ENCODE peak calls at places on chromosomes 13 and 19, in seven cellular contexts. Y, I, O, S, Q, B and U are unnamed samples. For H3K9me3, the result is how much of the 10 kb centered on the place peaks cover.

GRCh38 chr13:21435710-21436151 is 23.4 kb downstream of the ZDHHC20 start:
- DNase-seq in Y (peak), I (peak), O (peak), S (peak), Q (peak), B (peak), U (peak)

GRCh38 chr13:98548230-98548629 is 28.7 kb downstream of the STK24 start:
- DNase-seq in Y (no peak), I (no peak), O (no peak), S (no peak), Q (no peak), B (no peak), U (no peak)

GRCh38 chr13:69857188-69857821 is 250.3 kb upstream of the ATXN8OS start:
- DNase-seq in Y (no peak), I (peak), O (no peak), S (no peak), Q (no peak), B (no peak), U (no peak)

GRCh38 chr19:23904406-23904805 is 10.3 kb upstream of the ZNF726 start:
- DNase-seq in Y (no peak), I (no peak), O (no peak), S (no peak), Q (no peak), B (no peak), U (no peak)

GRCh38 chr19:41352609-41353465 is 885 bp downstream of the TGFB1 start:
- DNase-seq in Y (peak), I (no peak), O (peak), S (peak), Q (peak), B (peak), U (peak)

GRCh38 chr19:41569481-41570150 is 6.3 kb upstream of the CEACAM21 start:
- DNase-seq in Y (peak), I (no peak), O (no peak), S (no peak), Q (no peak), B (no peak), U (no peak)

GRCh38 chr13:111521030-111521429 is 200.6 kb downstream of the TEX29 start:
- DNase-seq in Y (no peak), I (no peak), O (peak), S (no peak), Q (no peak), B (no peak), U (no peak)

GRCh38 chr19:512548-513365 is 5.5 kb downstream of the TPGS1 start:
- DNase-seq in Y (no peak), I (no peak), O (peak), S (peak), Q (no peak), B (no peak), U (no peak)

GRCh38 chr13:30870049-30870884 is 35.8 kb upstream of the MEDAG start:
- DNase-seq in Y (peak), I (peak), O (no peak), S (peak), Q (peak), B (peak), U (peak)

GRCh38 chr13:37429976-37430375 is 168.6 kb downstream of the POSTN start:
- DNase-seq in Y (no peak), I (no peak), O (no peak), S (no peak), Q (no peak), B (no peak), U (no peak)

GRCh38 chr13:47175172-47175806 is 278.4 kb upstream of the HTR2A start:
- DNase-seq in Y (no peak), I (no peak), O (no peak), S (no peak), Q (no peak), B (no peak), U (no peak)

GRCh38 chr19:32691291-32691951 is at the start of gene NUDT19:
- DNase-seq in Y (peak), I (peak), O (peak), S (peak), Q (peak), B (peak), U (peak)

GRCh38 chr19:6854758-6855157 is 32.6 kb upstream of the ADGRE1 start:
- DNase-seq in Y (no peak), I (no peak), O (no peak), S (no peak), Q (no peak), B (no peak), U (no peak)

GRCh38 chr13:102309110-102309509 is 92.7 kb downstream of the FGF14 start:
- DNase-seq in Y (no peak), I (no peak), O (peak), S (no peak), Q (no peak), B (no peak), U (no peak)

GRCh38 chr13:45821861-45822260 is 29.7 kb downstream of the SIAH3 start:
- DNase-seq in Y (no peak), I (no peak), O (no peak), S (no peak), Q (no peak), B (no peak), U (no peak)

GRCh38 chr19:10442698-10443097 is 22.4 kb downstream of the PDE4A start:
- DNase-seq in Y (no peak), I (no peak), O (no peak), S (no peak), Q (no peak), B (no peak), U (no peak)

GRCh38 chr13:21116141-21116540 is 54.8 kb upstream of the LATS2 start:
- DNase-seq in Y (no peak), I (no peak), O (no peak), S (no peak), Q (no peak), B (no peak), U (no peak)

GRCh38 chr19:2015611-2015950 is at the start of gene BTBD2:
- DNase-seq in Y (no peak), I (peak), O (peak), S (peak), Q (peak), B (no peak), U (no peak)

GRCh38 chr19:3047307-3048189 is 14.7 kb downstream of the TLE5 start:
- DNase-seq in Y (peak), I (peak), O (peak), S (peak), Q (peak), B (peak), U (peak)

GRCh38 chr13:46850214-46850613 is 46.6 kb downstream of the HTR2A start:
- DNase-seq in Y (no peak), I (no peak), O (no peak), S (no peak), Q (no peak), B (no peak), U (no peak)

GRCh38 chr13:22375151-22375550 is 704.3 kb downstream of the FGF9 start:
- DNase-seq in Y (no peak), I (no peak), O (no peak), S (no peak), Q (no peak), B (no peak), U (no peak)

GRCh38 chr13:26587251-26587650 is 29.8 kb downstream of the WASF3 start:
- DNase-seq in Y (no peak), I (no peak), O (no peak), S (no peak), Q (no peak), B (no peak), U (no peak)

GRCh38 chr13:26872444-26873173 is 112.0 kb upstream of the GPR12 start:
- DNase-seq in Y (no peak), I (peak), O (peak), S (no peak), Q (no peak), B (peak), U (peak)

DNA sequence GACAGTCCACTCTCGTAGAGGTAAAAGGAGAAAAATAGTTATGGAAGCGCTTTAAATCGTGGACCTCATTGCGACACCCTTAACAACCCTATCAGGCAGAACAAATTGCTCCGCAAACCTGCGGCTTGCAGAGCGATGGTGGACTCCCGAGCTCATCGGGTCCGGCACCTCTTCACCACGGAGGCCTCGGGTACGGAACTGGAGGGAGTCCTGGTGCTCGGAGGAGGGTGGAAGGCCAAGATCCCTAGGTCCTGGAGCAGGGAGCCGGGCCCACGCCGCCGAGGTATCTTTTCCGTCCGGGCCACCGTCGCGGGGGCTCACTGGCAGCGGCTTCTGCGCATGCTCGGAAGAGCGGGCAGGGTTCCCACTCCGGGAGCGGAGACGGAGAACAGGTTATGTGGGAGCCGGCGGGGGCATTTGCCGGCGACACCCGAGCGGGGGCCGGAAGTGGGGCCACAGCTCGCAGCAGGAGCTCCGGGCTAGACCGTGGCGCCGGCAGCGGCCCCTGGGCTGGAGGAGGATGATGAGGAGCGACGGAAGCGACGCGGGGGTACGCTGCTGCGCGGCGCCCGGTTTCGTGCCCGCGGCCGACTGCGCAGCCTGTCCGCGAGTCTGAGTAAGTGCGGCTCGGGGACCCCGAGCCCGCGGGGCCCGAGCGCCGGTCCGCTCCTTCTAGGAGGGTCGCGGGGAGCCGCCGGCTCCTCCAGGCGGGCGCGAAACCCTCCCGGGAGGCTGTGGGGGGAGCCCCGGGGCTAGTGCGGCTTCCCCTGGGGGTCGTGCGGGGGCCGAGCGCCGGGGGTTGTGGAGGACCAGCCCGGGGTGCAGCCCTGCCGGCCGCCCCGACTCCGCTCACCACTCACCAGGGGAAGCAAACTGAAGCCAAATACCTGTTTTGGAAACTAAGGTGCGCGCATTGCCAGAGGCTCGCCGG is at the start of gene ABHD13:
- DNase-seq in Y (peak), I (peak), O (peak), S (peak), Q (peak), B (peak), U (peak)
- TF ChIP-seq CTCF in Y (no peak), I (no peak), O (no peak), S (no peak), Q (no peak), B (no peak), U (no peak)

DNA sequence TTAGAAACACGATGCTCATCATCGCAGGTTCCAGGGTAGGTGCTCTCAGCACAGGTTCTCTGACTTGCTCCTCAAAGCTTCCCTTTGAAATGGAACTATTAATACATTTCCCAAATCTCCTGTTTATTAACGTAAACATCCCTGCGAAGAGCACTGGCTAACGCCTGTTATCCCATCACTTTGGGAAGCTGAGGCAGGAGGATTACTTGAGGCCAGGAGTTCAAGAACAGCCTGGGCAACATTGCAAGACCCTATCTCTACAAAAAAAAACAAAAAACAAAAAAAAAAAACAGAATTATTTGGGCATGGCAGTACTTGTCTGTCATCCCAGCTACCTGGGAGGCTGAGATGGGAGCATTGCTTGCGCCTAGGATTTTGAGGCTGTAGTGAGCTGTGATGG is 18.7 kb downstream of the CEACAM16 start:
- DNase-seq in Y (no peak), I (no peak), O (no peak), S (no peak), Q (no peak), B (no peak), U (no peak)
- H3K27ac ChIP-seq in Y (peak), I (no peak), O (peak), S (peak), Q (peak), B (peak), U (no peak)

GRCh38 chr19:19900574-19901444 is at the start of gene ZNF93:
- DNase-seq in Y (peak), I (no peak), O (peak), S (peak), Q (peak), B (peak), U (peak)

GRCh38 chr19:19900124-19900523 is 622 bp upstream of the ZNF93 start:
- DNase-seq in Y (no peak), I (no peak), O (no peak), S (no peak), Q (no peak), B (no peak), U (no peak)
- H3K9me3 ChIP-seq in Y (under half), I (under half), O (under half), S (under half), Q (under half), B (under half), U (under half)

GRCh38 chr19:58380736-58381459 is at the start of gene ZNF837:
- DNase-seq in Y (peak), I (peak), O (peak), S (peak), Q (peak), B (peak), U (peak)
- TF ChIP-seq CTCF in Y (no peak), I (no peak), O (no peak), S (no peak), Q (no peak), B (peak), U (no peak)

GRCh38 chr13:40072663-40073120 is 417.2 kb downstream of the COG6 start:
- DNase-seq in Y (no peak), I (no peak), O (no peak), S (no peak), Q (no peak), B (no peak), U (no peak)

GRCh38 chr13:40064723-40065122 is 409.3 kb downstream of the COG6 start:
- DNase-seq in Y (no peak), I (no peak), O (no peak), S (no peak), Q (no peak), B (no peak), U (no peak)

GRCh38 chr13:40074338-40074737 is 418.9 kb downstream of the COG6 start:
- DNase-seq in Y (no peak), I (no peak), O (no peak), S (no peak), Q (no peak), B (no peak), U (no peak)

GRCh38 chr13:40069173-40070044 is 413.9 kb downstream of the COG6 start:
- DNase-seq in Y (peak), I (peak), O (peak), S (peak), Q (peak), B (peak), U (peak)

DNA sequence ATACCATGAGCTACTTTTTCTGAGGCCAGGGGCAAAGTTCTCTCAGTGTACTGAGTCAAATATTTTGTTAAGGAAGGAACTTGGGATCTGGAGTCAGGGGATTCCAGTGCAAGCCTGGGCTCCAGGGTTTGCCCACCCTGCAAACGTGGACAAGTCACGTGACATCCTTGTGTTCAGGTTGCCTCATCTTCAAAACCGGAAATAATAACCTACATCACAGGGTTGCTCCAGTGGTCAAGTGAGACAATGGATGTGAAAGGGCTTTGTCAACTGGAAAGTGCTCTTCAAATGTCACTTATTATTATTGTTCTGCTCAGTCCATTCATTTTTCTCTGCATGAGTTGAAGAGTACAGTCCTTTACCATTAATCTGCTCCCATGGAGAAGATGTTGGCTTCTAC is 414.9 kb downstream of the COG6 start:
- DNase-seq in Y (no peak), I (no peak), O (no peak), S (no peak), Q (no peak), B (no peak), U (no peak)
- H3K27ac ChIP-seq in Y (no peak), I (no peak), O (no peak), S (no peak), Q (no peak), B (no peak), U (no peak)